ENCODE peak calls at places on chromosome 18, in seven cellular contexts. F, Z, S, H, V, P and E are unnamed samples. For H3K4me1, the result is how much of the 10 kb centered on the place peaks cover.

GRCh38 chr18:11565716-11566115 is 43.7 kb upstream of the SLC35G4 start:
- DNase-seq in F (no peak), Z (no peak), S (no peak), H (no peak), V (no peak), P (no peak), E (no peak)

GRCh38 chr18:53234610-53235009 is 894.6 kb downstream of the DCC start:
- DNase-seq in F (no peak), Z (no peak), S (no peak), H (no peak), V (no peak), P (no peak), E (no peak)

GRCh38 chr18:77765468-77765867 is 515.8 kb downstream of the GALR1 start:
- DNase-seq in F (no peak), Z (no peak), S (no peak), H (peak), V (no peak), P (peak), E (no peak)

GRCh38 chr18:2654105-2654827 is 1.3 kb upstream of the SMCHD1 start:
- DNase-seq in F (no peak), Z (no peak), S (no peak), H (no peak), V (no peak), P (no peak), E (no peak)

GRCh38 chr18:23784811-23785245 is 95.6 kb downstream of the LAMA3 start:
- DNase-seq in F (peak), Z (no peak), S (no peak), H (no peak), V (no peak), P (peak), E (no peak)

GRCh38 chr18:32086866-32087265 is 4.8 kb upstream of the RNF138 start:
- DNase-seq in F (no peak), Z (no peak), S (no peak), H (no peak), V (no peak), P (no peak), E (no peak)

GRCh38 chr18:9094307-9095226 is 7.9 kb upstream of the NDUFV2 start:
- DNase-seq in F (peak), Z (no peak), S (no peak), H (no peak), V (no peak), P (no peak), E (no peak)

GRCh38 chr18:23857756-23858155 is 156.8 kb upstream of the TTC39C start:
- DNase-seq in F (peak), Z (no peak), S (peak), H (peak), V (no peak), P (no peak), E (peak)

GRCh38 chr18:46418657-46419260 is 238.3 kb downstream of the LOXHD1 start:
- DNase-seq in F (no peak), Z (no peak), S (no peak), H (no peak), V (no peak), P (no peak), E (peak)

GRCh38 chr18:11047156-11047555 is 102.2 kb downstream of the PIEZO2 start:
- DNase-seq in F (no peak), Z (no peak), S (no peak), H (no peak), V (no peak), P (no peak), E (no peak)

GRCh38 chr18:77139619-77140018 is 7.0 kb upstream of the MBP start:
- DNase-seq in F (no peak), Z (no peak), S (no peak), H (no peak), V (no peak), P (no peak), E (no peak)

GRCh38 chr18:23689616-23690504 is 607 bp downstream of the LAMA3 start:
- DNase-seq in F (peak), Z (peak), S (no peak), H (peak), V (peak), P (no peak), E (peak)

GRCh38 chr18:27695509-27695908 is 481.4 kb downstream of the CDH2 start:
- DNase-seq in F (no peak), Z (no peak), S (no peak), H (no peak), V (no peak), P (no peak), E (no peak)

GRCh38 chr18:62030091-62030985 is 137.5 kb upstream of the RNF152 start:
- DNase-seq in F (no peak), Z (no peak), S (no peak), H (no peak), V (no peak), P (no peak), E (no peak)

GRCh38 chr18:26017929-26018328 is 72.5 kb downstream of the SS18 start:
- DNase-seq in F (peak), Z (no peak), S (no peak), H (no peak), V (no peak), P (no peak), E (no peak)

GRCh38 chr18:616380-616995 is 19.7 kb downstream of the CLUL1 start:
- DNase-seq in F (peak), Z (no peak), S (no peak), H (peak), V (no peak), P (no peak), E (no peak)

DNA sequence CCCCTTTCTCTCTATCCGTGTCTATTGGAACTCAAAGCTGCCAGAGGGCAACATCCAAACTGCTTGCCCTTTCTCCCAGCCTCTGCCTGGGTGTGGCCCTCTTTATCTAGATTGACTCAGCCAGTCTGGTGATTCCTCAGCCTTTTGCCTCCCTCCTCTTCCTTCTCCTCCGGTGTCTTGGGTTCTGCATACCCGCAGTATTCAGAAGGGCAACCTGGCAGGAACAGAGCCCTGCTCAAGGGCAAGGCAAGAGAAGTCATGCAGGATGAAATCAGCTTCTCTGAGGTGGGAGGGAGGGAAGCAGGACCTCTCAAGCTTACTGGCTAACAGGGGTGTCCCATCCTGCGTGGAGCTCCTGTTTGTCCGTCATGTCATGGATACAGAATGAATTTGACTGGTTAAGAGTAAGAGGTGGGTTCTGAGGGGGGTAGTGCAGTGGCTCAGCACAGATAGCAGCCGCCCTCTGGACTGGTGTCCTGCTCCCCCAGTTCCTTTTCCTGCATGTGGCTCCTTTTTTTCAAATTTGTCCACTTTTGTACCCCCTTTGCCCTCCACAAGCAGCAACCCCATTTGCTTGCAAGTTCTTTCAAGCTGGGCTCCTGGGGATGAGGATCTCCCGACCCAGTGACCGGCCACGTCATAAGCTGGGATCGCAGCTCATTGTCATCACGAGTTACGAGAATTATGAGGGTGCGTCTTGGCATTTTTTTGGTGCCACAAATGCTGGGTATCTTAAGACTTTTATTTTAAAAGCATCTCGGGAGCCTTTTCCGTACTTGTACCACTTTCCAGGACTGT is 154.1 kb downstream of the FHOD3 start:
- DNase-seq in F (no peak), Z (no peak), S (no peak), H (no peak), V (no peak), P (no peak), E (no peak)
- H3K4me1 ChIP-seq in F (under half), Z (under half), S (under half), H (under half), V (under half), P (under half), E (under half)

GRCh38 chr18:56638232-56639093 is at the start of gene TXNL1:
- DNase-seq in F (peak), Z (peak), S (peak), H (peak), V (peak), P (peak), E (peak)
- TF ChIP-seq POLR2A in F (peak), Z (peak), S (no peak), H (peak), V (peak), P (peak), E (peak)

GRCh38 chr18:74376523-74376922 is 60.9 kb downstream of the C18orf63 start:
- DNase-seq in F (no peak), Z (no peak), S (peak), H (no peak), V (no peak), P (no peak), E (no peak)
- H3K4me1 ChIP-seq in F (under half), Z (under half), S (under half), H (under half), V (under half), P (under half), E (under half)

DNA sequence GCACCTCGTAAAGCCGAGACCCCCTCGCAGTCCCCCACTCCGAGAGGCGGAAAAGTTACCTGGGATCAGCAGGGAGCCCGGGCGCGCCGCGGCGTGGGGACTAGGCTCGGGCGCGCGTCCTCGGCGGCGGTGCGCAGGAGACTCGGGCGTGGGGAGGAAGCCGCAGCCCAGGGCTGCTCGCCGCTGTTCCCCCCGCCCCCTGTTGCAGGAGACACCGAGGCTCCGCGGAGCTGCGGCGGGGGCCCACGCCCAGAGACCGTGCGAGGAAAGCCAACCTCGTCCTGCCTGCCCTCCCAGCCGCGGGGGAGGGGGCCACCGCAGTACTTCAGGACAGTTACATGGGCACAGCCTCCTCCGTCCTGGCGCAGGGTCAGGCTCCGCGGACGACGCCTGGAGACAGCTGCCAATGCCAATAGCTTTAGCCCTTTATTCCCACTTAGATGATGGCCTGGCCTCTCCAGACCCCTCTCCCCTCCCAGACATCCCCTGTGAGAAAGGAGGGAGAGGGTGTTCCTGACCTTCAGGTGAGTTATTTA is at the start of gene EPB41L3:
- DNase-seq in F (peak), Z (no peak), S (no peak), H (peak), V (peak), P (peak), E (peak)
- TF ChIP-seq POLR2A in F (peak), Z (no peak), S (no peak), H (no peak), V (no peak), P (peak), E (peak)

GRCh38 chr18:49024408-49024807 is 73.6 kb upstream of the SMAD7 start:
- DNase-seq in F (no peak), Z (no peak), S (peak), H (no peak), V (peak), P (no peak), E (no peak)
- H3K4me1 ChIP-seq in F (under half), Z (under half), S (under half), H (under half), V (under half), P (under half), E (under half)